ENCODE peak calls at places on chromosomes 6 and 20, in four cellular contexts. B, R, I and C are unnamed samples.

GRCh38 chr6:11921017-11921438 is 91.1 kb upstream of the HIVEP1 start:
- DNase-seq in B (no peak), R (no peak), I (no peak), C (peak)

GRCh38 chr20:32820698-32821378 is 1.1 kb downstream of the MAPRE1 start:
- DNase-seq in B (no peak), R (no peak), I (no peak), C (no peak)

GRCh38 chr6:126302191-126302590 is 37.7 kb upstream of the CENPW start:
- DNase-seq in B (no peak), R (no peak), I (no peak), C (no peak)

GRCh38 chr6:149860834-149861602 is 3.1 kb downstream of the LRP11 start:
- DNase-seq in B (no peak), R (no peak), I (peak), C (no peak)

GRCh38 chr20:37262516-37262915 is 902 bp upstream of the GHRH start:
- DNase-seq in B (no peak), R (no peak), I (no peak), C (no peak)

GRCh38 chr6:46926481-46926880 is 4.7 kb upstream of the ADGRF5 start:
- DNase-seq in B (no peak), R (no peak), I (no peak), C (no peak)

GRCh38 chr20:42901689-42902518 is 287.8 kb downstream of the PTPRT start:
- DNase-seq in B (no peak), R (no peak), I (peak), C (no peak)

GRCh38 chr20:58717278-58718091 is 24.9 kb downstream of the NPEPL1 start:
- DNase-seq in B (no peak), R (peak), I (no peak), C (peak)

GRCh38 chr6:13935190-13935880 is 10.6 kb downstream of the RNF182 start:
- DNase-seq in B (no peak), R (no peak), I (no peak), C (no peak)

GRCh38 chr20:62405108-62405980 is 1.7 kb downstream of the CABLES2 start:
- DNase-seq in B (no peak), R (peak), I (peak), C (peak)

GRCh38 chr6:40049128-40049527 is 114.9 kb upstream of the MOCS1 start:
- DNase-seq in B (no peak), R (no peak), I (no peak), C (no peak)

GRCh38 chr6:98833101-98834059 is 994 bp upstream of the POU3F2 start:
- DNase-seq in B (no peak), R (no peak), I (no peak), C (no peak)

GRCh38 chr6:128844598-128844997 is 38.3 kb upstream of the LAMA2 start:
- DNase-seq in B (no peak), R (no peak), I (no peak), C (no peak)

GRCh38 chr20:13212750-13213149 is 8.3 kb upstream of the ISM1 start:
- DNase-seq in B (no peak), R (no peak), I (no peak), C (no peak)

GRCh38 chr6:100877851-100878250 is 3.3 kb downstream of the ASCC3 start:
- DNase-seq in B (no peak), R (no peak), I (no peak), C (no peak)

GRCh38 chr6:157695301-157696030 is 127.6 kb upstream of the SNX9 start:
- DNase-seq in B (no peak), R (no peak), I (no peak), C (no peak)

GRCh38 chr6:81749704-81750103 is 2.8 kb downstream of the TENT5A start:
- DNase-seq in B (no peak), R (no peak), I (no peak), C (no peak)

GRCh38 chr6:71466362-71466761 is 177.8 kb downstream of the OGFRL1 start:
- DNase-seq in B (no peak), R (no peak), I (no peak), C (no peak)

GRCh38 chr6:51384736-51385135 is 566.1 kb downstream of the TFAP2B start:
- DNase-seq in B (no peak), R (no peak), I (no peak), C (no peak)

GRCh38 chr6:86937219-86938079 is at the start of gene HTR1E:
- DNase-seq in B (no peak), R (no peak), I (peak), C (peak)

GRCh38 chr6:14353798-14354197 is 236.2 kb downstream of the CD83 start:
- DNase-seq in B (no peak), R (no peak), I (no peak), C (no peak)

GRCh38 chr6:163416380-163416629 is 1.8 kb downstream of the QKI start:
- DNase-seq in B (no peak), R (no peak), I (no peak), C (no peak)

GRCh38 chr6:2885967-2886731 is 17.0 kb downstream of the SERPINB9 start:
- DNase-seq in B (no peak), R (no peak), I (no peak), C (no peak)

GRCh38 chr20:52001999-52002666 is 189.4 kb downstream of the ZFP64 start:
- DNase-seq in B (no peak), R (no peak), I (peak), C (no peak)

GRCh38 chr20:20630551-20630950 is 81.9 kb downstream of the RALGAPA2 start:
- DNase-seq in B (no peak), R (no peak), I (no peak), C (no peak)

GRCh38 chr20:41499961-41500725 is 118.0 kb downstream of the CHD6 start:
- DNase-seq in B (no peak), R (no peak), I (no peak), C (no peak)

GRCh38 chr20:4195499-4195898 is 180.1 kb upstream of the RNF24 start:
- DNase-seq in B (no peak), R (peak), I (peak), C (peak)
- TF ChIP-seq CREB1 in B (no peak), R (no peak), I (no peak), C (no peak)

GRCh38 chr6:72623808-72624207 is 1.9 kb downstream of the KCNQ5 start:
- DNase-seq in B (no peak), R (no peak), I (no peak), C (no peak)

GRCh38 chr6:72622094-72622540 is 253 bp downstream of the KCNQ5 start:
- DNase-seq in B (no peak), R (peak), I (no peak), C (peak)

GRCh38 chr6:72626126-72626525 is 4.3 kb downstream of the KCNQ5 start:
- DNase-seq in B (peak), R (no peak), I (no peak), C (no peak)

GRCh38 chr6:72621243-72622093 is at the start of gene KCNQ5:
- DNase-seq in B (no peak), R (peak), I (no peak), C (peak)

DNA sequence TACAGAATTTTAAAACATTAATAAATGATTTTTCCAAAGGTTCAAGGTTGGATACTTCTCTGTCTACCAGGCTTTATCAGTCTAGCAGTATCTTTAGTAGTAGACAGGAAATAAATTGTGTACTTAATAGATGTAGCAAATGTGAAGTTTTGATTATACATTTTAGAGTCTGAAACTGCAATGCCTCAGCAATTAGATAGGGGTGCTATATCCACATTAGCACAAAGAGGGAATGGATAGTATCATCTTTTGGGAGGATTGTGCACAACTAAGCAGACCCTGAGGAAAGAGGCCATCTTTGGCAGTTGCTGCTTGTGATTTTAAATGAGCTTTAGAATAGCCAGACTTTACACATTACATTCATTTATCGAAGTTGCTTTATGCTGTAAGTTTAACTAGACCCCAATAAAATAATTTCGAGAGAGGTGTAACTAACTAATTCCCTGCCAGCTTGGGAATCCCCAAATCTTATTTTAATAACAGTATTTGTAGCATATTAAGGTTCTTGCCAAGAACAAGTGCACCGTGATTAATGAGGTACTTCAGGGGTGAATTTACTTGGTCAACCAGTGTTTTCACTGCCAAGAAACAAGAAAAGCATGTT is 2.8 kb downstream of the KCNQ5 start:
- DNase-seq in B (peak), R (no peak), I (no peak), C (peak)
- TF ChIP-seq NR2C2 in B (no peak), R (no peak), I (no peak), C (no peak)

GRCh38 chr6:42224222-42225042 is 6.8 kb upstream of the MRPS10 start:
- DNase-seq in B (peak), R (no peak), I (peak), C (no peak)
- TF ChIP-seq CREB1 in B (peak), R (no peak), I (peak), C (peak)

GRCh38 chr20:48400009-48400408 is 427.8 kb downstream of the PREX1 start:
- DNase-seq in B (no peak), R (no peak), I (no peak), C (no peak)

GRCh38 chr20:48394415-48395081 is 433.3 kb downstream of the PREX1 start:
- DNase-seq in B (no peak), R (no peak), I (peak), C (no peak)

GRCh38 chr20:48397689-48398005 is 430.2 kb downstream of the PREX1 start:
- DNase-seq in B (no peak), R (no peak), I (no peak), C (no peak)

GRCh38 chr20:48401359-48401758 is 426.4 kb downstream of the PREX1 start:
- DNase-seq in B (no peak), R (no peak), I (no peak), C (no peak)

GRCh38 chr20:48398506-48399449 is 429.0 kb downstream of the PREX1 start:
- DNase-seq in B (no peak), R (no peak), I (peak), C (no peak)
- TF ChIP-seq NR2C2 in B (no peak), R (no peak), I (peak), C (no peak)

DNA sequence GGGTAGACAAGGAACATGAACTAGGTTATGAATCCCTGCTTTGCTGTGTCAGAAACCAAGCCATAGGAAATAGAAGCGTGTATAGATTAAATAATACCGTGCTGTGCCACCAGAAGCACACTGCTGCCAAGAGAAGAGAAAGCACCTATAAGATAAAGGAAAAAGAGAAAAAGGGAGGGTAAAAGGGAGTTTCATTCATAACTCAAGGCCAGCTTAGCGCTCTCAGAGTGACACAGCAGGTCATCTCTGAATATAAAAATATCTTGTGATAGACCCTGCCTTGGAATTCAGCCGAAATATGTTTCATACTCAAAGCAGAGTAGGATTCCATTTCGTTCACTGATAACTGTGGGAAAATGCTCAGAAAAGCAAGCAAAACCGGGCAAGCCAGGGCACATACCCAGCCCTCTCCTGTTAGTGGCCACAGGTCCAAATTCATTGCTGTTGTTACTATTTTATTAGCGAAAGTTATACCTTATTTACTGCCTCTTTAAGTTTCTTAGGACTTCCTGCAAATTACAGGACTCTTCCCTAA is 8.7 kb downstream of the JAG1 start:
- DNase-seq in B (no peak), R (no peak), I (no peak), C (no peak)
- TF ChIP-seq CREB1 in B (no peak), R (no peak), I (no peak), C (no peak)

GRCh38 chr20:50655325-50655880 is 35.9 kb downstream of the RIPOR3 start:
- DNase-seq in B (no peak), R (no peak), I (no peak), C (no peak)
- TF ChIP-seq NR2C2 in B (no peak), R (no peak), I (no peak), C (no peak)